ENCODE peak calls at places on chromosomes 12 and 14, in seven cellular contexts. C, Q, U, T, O, R and M are unnamed samples.

GRCh38 chr12:114710151-114710550 is 26.2 kb upstream of the TBX3 start:
- DNase-seq in C (no peak), R (no peak), O (no peak), T (no peak), Q (no peak), U (no peak), M (no peak)

GRCh38 chr12:109932878-109933503 is 32.9 kb downstream of the TCHP start:
- DNase-seq in T (no peak), Q (no peak), R (peak; percentile 32), U (no peak), C (no peak), O (no peak), M (no peak)

GRCh38 chr14:58077621-58078020 is 74.4 kb downstream of the ARMH4 start:
- DNase-seq in R (no peak), O (no peak), T (no peak), U (no peak), C (no peak), Q (no peak), M (no peak)

GRCh38 chr12:27220057-27220987 is 23.8 kb upstream of the STK38L start:
- DNase-seq in R (no peak), C (no peak), U (no peak), T (no peak), O (no peak), Q (no peak), M (no peak)

GRCh38 chr12:7555752-7556151 is 52.2 kb upstream of the CD163 start:
- DNase-seq in T (no peak), C (peak; percentile 4), O (peak; percentile 25), R (no peak), U (no peak), Q (no peak), M (no peak)

GRCh38 chr12:12800406-12801180 is 12.6 kb upstream of the DDX47 start:
- DNase-seq in R (no peak), C (peak; percentile 69), O (no peak), U (no peak), Q (no peak), T (no peak), M (no peak)

GRCh38 chr12:8065991-8066594 is at the start of gene C3AR1:
- DNase-seq in C (peak; percentile 50), U (no peak), T (no peak), R (no peak), Q (no peak), O (no peak), M (no peak)

GRCh38 chr14:61934385-61934784 is 172.2 kb downstream of the SNAPC1 start:
- DNase-seq in C (peak; percentile 98), O (no peak), U (no peak), T (no peak), R (no peak), Q (no peak), M (no peak)

GRCh38 chr14:61894452-61895077 is 132.3 kb downstream of the SNAPC1 start:
- DNase-seq in C (peak; percentile 90), O (no peak), U (no peak), Q (peak; percentile 78), T (peak; percentile 60), R (peak; percentile 15), M (peak; percentile 85)

GRCh38 chr14:105269405-105269804 is 21.1 kb downstream of the BTBD6 start:
- DNase-seq in C (no peak), U (no peak), Q (no peak), R (no peak), O (no peak), T (no peak), M (no peak)

GRCh38 chr12:75543529-75543928 is 32.1 kb upstream of the KRR1 start:
- DNase-seq in U (no peak), T (no peak), O (no peak), Q (no peak), C (no peak), R (no peak), M (no peak)

GRCh38 chr12:129193263-129193871 is 340.1 kb downstream of the GLT1D1 start:
- DNase-seq in T (no peak), R (no peak), O (peak; percentile 33), Q (no peak), U (no peak), C (peak; percentile 60), M (peak; percentile 58)

GRCh38 chr14:27327095-27327494 is 729.3 kb upstream of the NOVA1 start:
- DNase-seq in U (no peak), R (no peak), T (no peak), Q (no peak), C (no peak), O (no peak), M (no peak)
- H3K9me3 ChIP-seq in U (peaks cover 6% of the 10 kb centered on the region), R (no peaks in the 10 kb centered on the region), T (no peaks in the 10 kb centered on the region), Q (no peaks in the 10 kb centered on the region), C (peaks cover 16% of the 10 kb centered on the region), O (peaks cover 11% of the 10 kb centered on the region), M (peaks cover 16% of the 10 kb centered on the region)

GRCh38 chr14:75399819-75400678 is 27.8 kb upstream of the JDP2 start:
- DNase-seq in Q (peak; percentile 98), O (no peak), C (peak; percentile 97), T (peak; percentile 95), R (peak; percentile 74), U (peak; percentile 98), M (peak; percentile 94)
- H3K4me3 ChIP-seq in Q (no peak overlapping the region), O (no peak overlapping the region), C (no peak overlapping the region), T (no peak overlapping the region), R (no peak overlapping the region), U (no peak overlapping the region), M (no peak overlapping the region)

DNA sequence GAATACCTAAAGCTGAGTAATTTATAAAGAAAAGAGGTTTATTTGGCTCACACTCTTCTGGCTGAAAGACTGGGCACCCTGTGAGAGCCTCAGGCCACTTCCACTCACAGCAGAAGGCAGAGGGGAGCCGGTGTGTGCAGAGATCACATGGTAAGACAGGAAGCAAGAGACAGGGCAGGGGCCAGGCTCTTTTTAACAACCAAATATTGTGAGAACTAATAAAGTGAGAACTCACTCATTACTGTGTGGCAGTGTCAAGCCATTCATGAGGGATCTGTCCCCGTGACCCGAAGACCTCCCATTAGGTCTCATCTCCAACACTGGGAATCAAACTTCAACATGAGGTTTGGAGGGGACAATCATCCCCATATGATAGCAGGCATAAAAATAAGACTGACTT is 180.8 kb upstream of the DIO3 start:
- DNase-seq in T (no peak), R (no peak), O (no peak), Q (no peak), C (no peak), U (no peak), M (no peak)
- H3K9me3 ChIP-seq in T (no peaks in the 10 kb centered on the region), R (peaks cover 12% of the 10 kb centered on the region), O (peaks cover 14% of the 10 kb centered on the region), Q (no peaks in the 10 kb centered on the region), C (peaks cover 8% of the 10 kb centered on the region), U (no peaks in the 10 kb centered on the region), M (peaks cover 9% of the 10 kb centered on the region)

DNA sequence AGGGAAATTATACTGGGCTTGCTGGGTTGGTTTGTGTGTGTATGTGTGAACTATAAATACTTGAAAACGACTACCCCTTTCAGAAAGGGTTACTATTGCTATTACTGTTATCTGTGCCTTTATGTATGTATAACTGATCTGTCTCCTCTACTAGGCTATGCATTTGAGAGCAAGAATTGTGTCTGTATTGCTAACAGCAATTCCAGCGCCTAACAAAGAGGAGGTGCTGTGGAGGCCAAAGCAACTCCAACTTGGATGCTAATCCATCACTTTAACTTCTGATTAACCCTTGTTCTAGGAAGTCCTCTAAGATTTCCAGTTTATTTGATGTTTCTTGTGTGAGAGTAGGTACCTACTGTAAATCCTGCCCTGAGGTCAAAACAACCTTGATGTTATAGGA is 313.9 kb downstream of the PCNX1 start:
- DNase-seq in R (no peak), O (no peak), Q (no peak), T (no peak), C (no peak), U (no peak), M (no peak)
- H3K4me3 ChIP-seq in R (no peak overlapping the region), O (no peak overlapping the region), Q (no peak overlapping the region), T (no peak overlapping the region), C (no peak overlapping the region), U (no peak overlapping the region), M (no peak overlapping the region)

DNA sequence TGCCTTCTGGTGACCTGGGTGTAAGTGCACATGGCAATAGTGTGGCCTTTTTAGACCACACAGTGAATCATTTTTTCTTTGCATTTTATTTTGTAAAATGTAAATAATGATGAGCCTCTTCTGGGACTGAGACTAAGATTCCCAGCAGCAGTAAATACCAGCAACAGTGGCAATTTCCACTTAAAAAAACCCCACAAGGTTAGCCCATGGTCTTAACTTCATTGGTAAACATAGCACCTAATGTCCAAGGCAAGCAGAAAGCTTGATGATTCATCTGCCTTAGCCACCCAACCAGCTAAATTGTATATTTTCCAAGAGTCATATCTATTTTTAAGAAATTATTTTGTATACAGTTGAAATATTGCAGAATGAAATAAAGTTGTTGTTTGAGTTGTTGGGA is 235.9 kb upstream of the NOVA1 start:
- DNase-seq in Q (no peak), U (no peak), C (peak; percentile 68), T (no peak), O (no peak), R (no peak), M (no peak)
- H3K9me3 ChIP-seq in Q (no peaks in the 10 kb centered on the region), U (no peaks in the 10 kb centered on the region), C (no peaks in the 10 kb centered on the region), T (no peaks in the 10 kb centered on the region), O (no peaks in the 10 kb centered on the region), R (no peaks in the 10 kb centered on the region), M (no peaks in the 10 kb centered on the region)

GRCh38 chr14:79342942-79343341 is 868.4 kb downstream of the DIO2 start:
- DNase-seq in C (peak; percentile 82), U (no peak), T (no peak), R (no peak), Q (no peak), O (no peak), M (no peak)
- H3K4me3 ChIP-seq in C (peak overlapping the region; percentile 13), U (no peak overlapping the region), T (no peak overlapping the region), R (no peak overlapping the region), Q (no peak overlapping the region), O (no peak overlapping the region), M (no peak overlapping the region)